ENCODE peak calls at places on chromosome 16, in eight cellular contexts. One of them, this sample, is unnamed.

GRCh38 chr16:50284131-50284911 is 18.0 kb downstream of the ADCY7 start:
- DNase-seq in CD4-positive, alpha-beta T cell: no peak
- DNase-seq in neural progenitor cell: no peak
- DNase-seq in PC-3: no peak
- DNase-seq in AG04449: no peak
- DNase-seq in cardiac fibroblast: no peak
- DNase-seq in kidney: no peak
- DNase-seq in HFFc6: no peak
- DNase-seq in this sample: no peak

GRCh38 chr16:24070851-24071250 is 185.3 kb upstream of the CACNG3 start:
- DNase-seq in CD4-positive, alpha-beta T cell: no peak
- DNase-seq in neural progenitor cell: peak
- DNase-seq in PC-3: peak
- DNase-seq in AG04449: no peak
- DNase-seq in cardiac fibroblast: peak
- DNase-seq in kidney: no peak
- DNase-seq in HFFc6: no peak
- DNase-seq in this sample: no peak

GRCh38 chr16:69596801-69597200 is 31.0 kb downstream of the NFAT5 start:
- DNase-seq in CD4-positive, alpha-beta T cell: no peak
- DNase-seq in neural progenitor cell: no peak
- DNase-seq in PC-3: no peak
- DNase-seq in AG04449: no peak
- DNase-seq in cardiac fibroblast: no peak
- DNase-seq in kidney: no peak
- DNase-seq in HFFc6: no peak
- DNase-seq in this sample: no peak

GRCh38 chr16:30003670-30004423 is 7.0 kb downstream of the DOC2A start:
- DNase-seq in CD4-positive, alpha-beta T cell: no peak
- DNase-seq in neural progenitor cell: no peak
- DNase-seq in PC-3: no peak
- DNase-seq in AG04449: no peak
- DNase-seq in cardiac fibroblast: no peak
- DNase-seq in kidney: no peak
- DNase-seq in HFFc6: no peak
- DNase-seq in this sample: no peak

GRCh38 chr16:10385725-10386516 is at the start of gene ATF7IP2:
- DNase-seq in CD4-positive, alpha-beta T cell: peak
- DNase-seq in neural progenitor cell: peak
- DNase-seq in PC-3: peak
- DNase-seq in AG04449: peak
- DNase-seq in cardiac fibroblast: peak
- DNase-seq in kidney: peak
- DNase-seq in HFFc6: peak
- DNase-seq in this sample: peak

GRCh38 chr16:69329369-69330285 is 761 bp downstream of the PDF start:
- DNase-seq in CD4-positive, alpha-beta T cell: no peak
- DNase-seq in neural progenitor cell: peak
- DNase-seq in PC-3: peak
- DNase-seq in AG04449: no peak
- DNase-seq in cardiac fibroblast: peak
- DNase-seq in kidney: peak
- DNase-seq in HFFc6: no peak
- DNase-seq in this sample: peak

GRCh38 chr16:84329016-84329415 is 34.3 kb downstream of the WFDC1 start:
- DNase-seq in CD4-positive, alpha-beta T cell: no peak
- DNase-seq in neural progenitor cell: no peak
- DNase-seq in PC-3: no peak
- DNase-seq in AG04449: no peak
- DNase-seq in cardiac fibroblast: no peak
- DNase-seq in kidney: no peak
- DNase-seq in HFFc6: no peak
- DNase-seq in this sample: peak

GRCh38 chr16:85238233-85238647 is 126.0 kb upstream of the CIBAR2 start:
- DNase-seq in CD4-positive, alpha-beta T cell: no peak
- DNase-seq in neural progenitor cell: peak
- DNase-seq in PC-3: no peak
- DNase-seq in AG04449: no peak
- DNase-seq in cardiac fibroblast: peak
- DNase-seq in kidney: peak
- DNase-seq in HFFc6: peak
- DNase-seq in this sample: no peak

GRCh38 chr16:28098959-28099945 is 35.7 kb upstream of the GSG1L start:
- DNase-seq in CD4-positive, alpha-beta T cell: no peak
- DNase-seq in neural progenitor cell: no peak
- DNase-seq in PC-3: no peak
- DNase-seq in AG04449: no peak
- DNase-seq in cardiac fibroblast: no peak
- DNase-seq in kidney: peak
- DNase-seq in HFFc6: no peak
- DNase-seq in this sample: peak

GRCh38 chr16:8951447-8952280 is 12.0 kb downstream of the USP7 start:
- DNase-seq in CD4-positive, alpha-beta T cell: no peak
- DNase-seq in neural progenitor cell: no peak
- DNase-seq in PC-3: peak
- DNase-seq in AG04449: no peak
- DNase-seq in cardiac fibroblast: no peak
- DNase-seq in kidney: no peak
- DNase-seq in HFFc6: no peak
- DNase-seq in this sample: no peak

GRCh38 chr16:84851192-84852127 is 31.7 kb downstream of the CRISPLD2 start:
- DNase-seq in CD4-positive, alpha-beta T cell: no peak
- DNase-seq in neural progenitor cell: no peak
- DNase-seq in PC-3: peak
- DNase-seq in AG04449: peak
- DNase-seq in cardiac fibroblast: peak
- DNase-seq in kidney: no peak
- DNase-seq in HFFc6: peak
- DNase-seq in this sample: no peak

GRCh38 chr16:30934827-30935557 is 11.6 kb downstream of the FBXL19 start:
- DNase-seq in CD4-positive, alpha-beta T cell: no peak
- DNase-seq in neural progenitor cell: peak
- DNase-seq in PC-3: peak
- DNase-seq in AG04449: no peak
- DNase-seq in cardiac fibroblast: peak
- DNase-seq in kidney: no peak
- DNase-seq in HFFc6: peak
- DNase-seq in this sample: no peak

GRCh38 chr16:85502357-85502756 is 110.8 kb upstream of the GSE1 start:
- DNase-seq in CD4-positive, alpha-beta T cell: no peak
- DNase-seq in neural progenitor cell: no peak
- DNase-seq in PC-3: no peak
- DNase-seq in AG04449: no peak
- DNase-seq in cardiac fibroblast: no peak
- DNase-seq in kidney: no peak
- DNase-seq in HFFc6: no peak
- DNase-seq in this sample: no peak

GRCh38 chr16:733382-734207 is 6.7 kb downstream of the HAGHL start:
- DNase-seq in CD4-positive, alpha-beta T cell: peak
- DNase-seq in neural progenitor cell: peak
- DNase-seq in PC-3: no peak
- DNase-seq in AG04449: no peak
- DNase-seq in cardiac fibroblast: no peak
- DNase-seq in kidney: peak
- DNase-seq in HFFc6: no peak
- DNase-seq in this sample: peak

GRCh38 chr16:11868412-11868980 is 17.2 kb upstream of the RSL1D1 start:
- DNase-seq in CD4-positive, alpha-beta T cell: no peak
- DNase-seq in neural progenitor cell: no peak
- DNase-seq in PC-3: no peak
- DNase-seq in AG04449: no peak
- DNase-seq in cardiac fibroblast: no peak
- DNase-seq in kidney: no peak
- DNase-seq in HFFc6: no peak
- DNase-seq in this sample: no peak

GRCh38 chr16:78996806-78997205 is 603.7 kb downstream of the MAF start:
- DNase-seq in CD4-positive, alpha-beta T cell: no peak
- DNase-seq in neural progenitor cell: no peak
- DNase-seq in PC-3: no peak
- DNase-seq in AG04449: no peak
- DNase-seq in cardiac fibroblast: no peak
- DNase-seq in kidney: no peak
- DNase-seq in HFFc6: no peak
- DNase-seq in this sample: no peak

GRCh38 chr16:31421587-31421986 is 6.6 kb downstream of the COX6A2 start:
- DNase-seq in CD4-positive, alpha-beta T cell: no peak
- DNase-seq in neural progenitor cell: no peak
- DNase-seq in PC-3: no peak
- DNase-seq in AG04449: no peak
- DNase-seq in cardiac fibroblast: no peak
- DNase-seq in kidney: no peak
- DNase-seq in HFFc6: no peak
- DNase-seq in this sample: peak

GRCh38 chr16:2081685-2082084 is 33.9 kb downstream of the TSC2 start:
- DNase-seq in CD4-positive, alpha-beta T cell: no peak
- DNase-seq in neural progenitor cell: no peak
- DNase-seq in PC-3: no peak
- DNase-seq in AG04449: no peak
- DNase-seq in cardiac fibroblast: peak
- DNase-seq in kidney: no peak
- DNase-seq in HFFc6: no peak
- DNase-seq in this sample: no peak

GRCh38 chr16:2253293-2253692 is 1.9 kb upstream of the ECI1 start:
- DNase-seq in CD4-positive, alpha-beta T cell: no peak
- DNase-seq in neural progenitor cell: no peak
- DNase-seq in PC-3: no peak
- DNase-seq in AG04449: no peak
- DNase-seq in cardiac fibroblast: no peak
- DNase-seq in kidney: no peak
- DNase-seq in HFFc6: no peak
- DNase-seq in this sample: no peak

GRCh38 chr16:30551781-30552180 is 6.4 kb downstream of the ZNF764 start:
- DNase-seq in CD4-positive, alpha-beta T cell: peak
- DNase-seq in neural progenitor cell: no peak
- DNase-seq in PC-3: no peak
- DNase-seq in AG04449: no peak
- DNase-seq in cardiac fibroblast: no peak
- DNase-seq in kidney: no peak
- DNase-seq in HFFc6: no peak
- DNase-seq in this sample: no peak

GRCh38 chr16:67844441-67844840 is 2.3 kb upstream of the NUTF2 start:
- DNase-seq in CD4-positive, alpha-beta T cell: no peak
- DNase-seq in neural progenitor cell: peak
- DNase-seq in PC-3: peak
- DNase-seq in AG04449: no peak
- DNase-seq in cardiac fibroblast: peak
- DNase-seq in kidney: no peak
- DNase-seq in HFFc6: peak
- DNase-seq in this sample: no peak
- TF ChIP-seq CTCF in CD4-positive, alpha-beta T cell: no peak
- TF ChIP-seq CTCF in neural progenitor cell: no peak
- TF ChIP-seq CTCF in PC-3: no peak
- TF ChIP-seq CTCF in AG04449: peak
- TF ChIP-seq CTCF in cardiac fibroblast: peak
- TF ChIP-seq CTCF in kidney: no peak
- TF ChIP-seq CTCF in HFFc6: peak
- TF ChIP-seq CTCF in this sample: no peak

DNA sequence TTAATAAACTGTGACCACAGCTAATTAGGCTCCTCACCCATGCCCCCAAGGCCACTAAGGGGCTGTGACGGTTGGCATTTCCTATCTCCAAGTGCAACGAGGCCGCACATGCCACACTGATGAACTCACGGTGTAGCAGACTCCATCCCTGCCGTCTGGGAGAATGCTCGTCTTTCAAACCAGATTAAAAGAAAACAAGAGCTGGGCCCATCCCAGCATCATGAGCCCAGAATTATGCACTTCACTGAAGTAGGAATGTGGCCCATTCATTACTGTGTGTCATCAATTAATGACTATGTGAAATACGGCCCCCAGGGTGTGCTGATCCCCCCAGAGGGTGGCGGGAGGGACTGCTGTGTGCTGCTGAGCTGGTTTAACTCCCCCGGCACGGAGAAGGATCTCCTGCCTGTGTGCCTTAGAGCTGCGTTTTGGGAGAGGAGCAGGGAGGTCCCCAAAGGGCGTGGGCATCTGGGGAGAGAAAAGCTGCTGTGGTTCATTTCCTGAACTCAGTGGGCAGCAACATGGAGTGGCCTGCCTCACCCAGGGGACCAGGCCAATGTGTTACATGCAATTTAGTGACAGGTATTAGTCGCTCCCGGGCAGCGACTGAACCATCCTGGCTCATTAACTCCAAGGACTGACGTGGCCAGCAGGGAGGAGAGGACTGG is 194.5 kb downstream of the FOXL1 start:
- DNase-seq in CD4-positive, alpha-beta T cell: no peak
- DNase-seq in neural progenitor cell: peak
- DNase-seq in PC-3: peak
- DNase-seq in AG04449: peak
- DNase-seq in cardiac fibroblast: peak
- DNase-seq in kidney: no peak
- DNase-seq in HFFc6: peak
- DNase-seq in this sample: no peak
- TF ChIP-seq CTCF in CD4-positive, alpha-beta T cell: no peak
- TF ChIP-seq CTCF in neural progenitor cell: peak
- TF ChIP-seq CTCF in PC-3: no peak
- TF ChIP-seq CTCF in AG04449: no peak
- TF ChIP-seq CTCF in cardiac fibroblast: no peak
- TF ChIP-seq CTCF in kidney: no peak
- TF ChIP-seq CTCF in HFFc6: peak
- TF ChIP-seq CTCF in this sample: peak

GRCh38 chr16:21710938-21711337 is 47.2 kb downstream of the OTOA start:
- DNase-seq in CD4-positive, alpha-beta T cell: no peak
- DNase-seq in neural progenitor cell: no peak
- DNase-seq in PC-3: no peak
- DNase-seq in AG04449: no peak
- DNase-seq in cardiac fibroblast: no peak
- DNase-seq in kidney: no peak
- DNase-seq in HFFc6: no peak
- DNase-seq in this sample: no peak
- TF ChIP-seq CTCF in CD4-positive, alpha-beta T cell: no peak
- TF ChIP-seq CTCF in neural progenitor cell: no peak
- TF ChIP-seq CTCF in PC-3: no peak
- TF ChIP-seq CTCF in AG04449: no peak
- TF ChIP-seq CTCF in cardiac fibroblast: no peak
- TF ChIP-seq CTCF in kidney: no peak
- TF ChIP-seq CTCF in HFFc6: peak
- TF ChIP-seq CTCF in this sample: no peak

GRCh38 chr16:66598111-66598510 is 6.4 kb upstream of the CMTM3 start:
- DNase-seq in CD4-positive, alpha-beta T cell: no peak
- DNase-seq in neural progenitor cell: no peak
- DNase-seq in PC-3: no peak
- DNase-seq in AG04449: no peak
- DNase-seq in cardiac fibroblast: no peak
- DNase-seq in kidney: no peak
- DNase-seq in HFFc6: no peak
- DNase-seq in this sample: no peak
- TF ChIP-seq CTCF in CD4-positive, alpha-beta T cell: no peak
- TF ChIP-seq CTCF in neural progenitor cell: no peak
- TF ChIP-seq CTCF in PC-3: no peak
- TF ChIP-seq CTCF in AG04449: no peak
- TF ChIP-seq CTCF in cardiac fibroblast: no peak
- TF ChIP-seq CTCF in kidney: no peak
- TF ChIP-seq CTCF in HFFc6: no peak
- TF ChIP-seq CTCF in this sample: no peak

GRCh38 chr16:81214745-81215166 is 23.7 kb upstream of the BCO1 start:
- DNase-seq in CD4-positive, alpha-beta T cell: no peak
- DNase-seq in neural progenitor cell: peak
- DNase-seq in PC-3: peak
- DNase-seq in AG04449: no peak
- DNase-seq in cardiac fibroblast: peak
- DNase-seq in kidney: no peak
- DNase-seq in HFFc6: no peak
- DNase-seq in this sample: no peak
- TF ChIP-seq CTCF in CD4-positive, alpha-beta T cell: no peak
- TF ChIP-seq CTCF in neural progenitor cell: peak
- TF ChIP-seq CTCF in PC-3: peak
- TF ChIP-seq CTCF in AG04449: peak
- TF ChIP-seq CTCF in cardiac fibroblast: peak
- TF ChIP-seq CTCF in kidney: no peak
- TF ChIP-seq CTCF in HFFc6: peak
- TF ChIP-seq CTCF in this sample: peak

This sample was measured in chondrocyte.